ENCODE peak calls at places on chromosome 22, in five cellular contexts. U is effector CD4-positive, alpha-beta T cell; F is transverse colon; W is PC-9; K is prostate gland. T is an unnamed sample.

GRCh38 chr22:25085156-25085555 is 114.5 kb upstream of the CRYBB3 start:
- DNase-seq in U (no peak), F (no peak), W (no peak), K (no peak), T (no peak)

GRCh38 chr22:20591660-20592310 is 84.4 kb downstream of the MED15 start:
- DNase-seq in U (no peak), F (no peak), W (no peak), K (peak; percentile 60), T (no peak)

GRCh38 chr22:29833392-29833949 is 4.6 kb downstream of the ASCC2 start:
- DNase-seq in U (no peak), F (no peak), W (no peak), K (no peak), T (no peak)

GRCh38 chr22:30718938-30719337 is 24.3 kb downstream of the OSBP2 start:
- DNase-seq in U (no peak), F (no peak), W (no peak), K (no peak), T (no peak)

GRCh38 chr22:28477556-28477955 is 202.1 kb downstream of the TTC28 start:
- DNase-seq in U (no peak), F (no peak), W (no peak), K (no peak), T (no peak)

GRCh38 chr22:48532986-48533385 is 1294.7 kb downstream of the BRD1 start:
- DNase-seq in U (no peak), F (no peak), W (no peak), K (no peak), T (no peak)

GRCh38 chr22:49751318-49751967 is 76.2 kb downstream of the BRD1 start:
- DNase-seq in U (no peak), F (no peak), W (peak; percentile 19), K (no peak), T (no peak)

GRCh38 chr22:49531533-49531895 is 296.2 kb downstream of the BRD1 start:
- DNase-seq in U (no peak), F (no peak), W (no peak), K (no peak), T (no peak)

GRCh38 chr22:24187731-24188644 is 6.7 kb downstream of the SUSD2 start:
- DNase-seq in U (no peak), F (no peak), W (no peak), K (no peak), T (peak; percentile 67)

GRCh38 chr22:31215018-31215535 is 3.0 kb downstream of the LIMK2 start:
- DNase-seq in U (no peak), F (no peak), W (no peak), K (no peak), T (no peak)

T was measured in pancreas.